ENCODE peak calls at places on chromosomes 11 and 22, in eight cellular contexts. R, V, Z, J, D, L, K and X are unnamed samples.

GRCh38 chr22:40216041-40216756 is 38.5 kb downstream of the TNRC6B start:
- DNase-seq in D (no peak), V (no peak), R (no peak), Z (no peak), J (peak), K (peak), L (no peak), X (peak)

GRCh38 chr22:35051791-35052190 is 14.2 kb upstream of the ISX start:
- DNase-seq in J (no peak), V (no peak), Z (no peak), K (no peak), R (no peak), L (no peak), D (no peak), X (no peak)

GRCh38 chr11:32991898-32992297 is 23.8 kb upstream of the DEPDC7 start:
- DNase-seq in V (no peak), Z (no peak), R (no peak), L (no peak), K (no peak), D (no peak), J (no peak), X (no peak)

GRCh38 chr11:127223026-127223425 is 222.5 kb upstream of the KIRREL3 start:
- DNase-seq in L (no peak), R (no peak), J (no peak), K (no peak), Z (no peak), V (no peak), D (no peak), X (no peak)

GRCh38 chr11:121890377-121890776 is 225.6 kb downstream of the BLID start:
- DNase-seq in V (peak), K (peak), R (no peak), J (no peak), L (peak), D (no peak), Z (no peak), X (no peak)

GRCh38 chr11:22472306-22472705 is 134.1 kb downstream of the SLC17A6 start:
- DNase-seq in J (no peak), R (no peak), K (no peak), V (no peak), D (no peak), Z (no peak), L (no peak), X (no peak)

GRCh38 chr22:17781319-17782031 is 7.2 kb upstream of the BID start:
- DNase-seq in J (peak), L (peak), V (peak), Z (no peak), K (peak), D (peak), R (peak), X (no peak)

GRCh38 chr11:108592591-108593213 is 866 bp downstream of the EXPH5 start:
- DNase-seq in D (peak), K (peak), R (peak), L (no peak), J (peak), V (peak), Z (peak), X (no peak)

GRCh38 chr22:45462034-45462655 is 40.5 kb upstream of the FBLN1 start:
- DNase-seq in R (no peak), Z (no peak), K (no peak), J (no peak), V (no peak), D (no peak), L (peak), X (no peak)

GRCh38 chr22:33909906-33910305 is 10.4 kb downstream of the LARGE1 start:
- DNase-seq in V (no peak), Z (no peak), J (no peak), R (no peak), K (no peak), D (no peak), L (no peak), X (no peak)

GRCh38 chr11:132358573-132358953 is 988.1 kb downstream of the NTM start:
- DNase-seq in L (no peak), R (no peak), J (no peak), Z (no peak), D (no peak), K (no peak), V (no peak), X (no peak)

GRCh38 chr11:114738954-114739353 is 60.6 kb downstream of the NXPE2 start:
- DNase-seq in J (peak), D (peak), V (peak), Z (peak), R (no peak), L (no peak), K (peak), X (no peak)

GRCh38 chr11:31421840-31422239 is 52.2 kb downstream of the DNAJC24 start:
- DNase-seq in D (no peak), K (no peak), L (no peak), Z (no peak), J (no peak), V (no peak), R (no peak), X (no peak)

GRCh38 chr11:2559527-2560311 is 114.9 kb downstream of the KCNQ1 start:
- DNase-seq in V (no peak), D (no peak), R (no peak), L (no peak), K (no peak), Z (no peak), J (no peak), X (peak)

GRCh38 chr11:135002236-135002635 is 590.2 kb upstream of the B3GAT1 start:
- DNase-seq in L (no peak), D (no peak), K (no peak), J (no peak), R (no peak), V (no peak), Z (no peak), X (no peak)

GRCh38 chr11:74680703-74681531 is 50.3 kb downstream of the CHRDL2 start:
- DNase-seq in K (peak), D (no peak), L (no peak), J (no peak), V (no peak), Z (no peak), R (no peak), X (peak)